ENCODE peak calls at places on chromosomes 12 and 14, in seven cellular contexts. J, M, S, P, W, X and G are unnamed samples.

GRCh38 chr14:61934385-61934784 is 172.2 kb downstream of the SNAPC1 start:
- DNase-seq in J (peak; percentile 95), M (no peak), S (no peak), P (no peak), W (peak; percentile 98), X (no peak), G (peak; percentile 94)

GRCh38 chr14:103803661-103804060 is 43.7 kb downstream of the PPP1R13B start:
- DNase-seq in J (peak; percentile 50), M (no peak), S (no peak), P (no peak), W (peak; percentile 28), X (no peak), G (peak; percentile 22)

GRCh38 chr14:30521899-30522736 is 36.8 kb upstream of the G2E3 start:
- DNase-seq in J (peak; percentile 25), M (peak; percentile 49), S (peak; percentile 88), P (peak; percentile 76), W (peak; percentile 67), X (peak; percentile 54), G (peak; percentile 14)

GRCh38 chr14:101135796-101136742 is 232.5 kb upstream of the RTL1 start:
- DNase-seq in J (no peak), M (no peak), S (no peak), P (no peak), W (no peak), X (no peak), G (no peak)

GRCh38 chr14:62126885-62127478 is 364.8 kb downstream of the SNAPC1 start:
- DNase-seq in J (peak; percentile 41), M (peak; percentile 34), S (peak; percentile 95), P (peak; percentile 80), W (peak; percentile 85), X (peak; percentile 75), G (peak; percentile 23)

GRCh38 chr12:17371491-17372290 is 718.3 kb downstream of the RERGL start:
- DNase-seq in J (no peak), M (no peak), S (no peak), P (no peak), W (no peak), X (no peak), G (no peak)

GRCh38 chr12:132660047-132660446 is 27.1 kb downstream of the POLE start:
- DNase-seq in J (no peak), M (no peak), S (no peak), P (no peak), W (no peak), X (peak; percentile 11), G (no peak)

GRCh38 chr12:12357697-12358476 is 1.0 kb downstream of the BORCS5 start:
- DNase-seq in J (peak; percentile 44), M (peak; percentile 24), S (peak; percentile 87), P (no peak), W (peak; percentile 21), X (peak; percentile 71), G (no peak)

GRCh38 chr12:109822951-109823411 is 10.2 kb downstream of the TRPV4 start:
- DNase-seq in J (peak; percentile 34), M (no peak), S (no peak), P (no peak), W (peak; percentile 44), X (no peak), G (no peak)

GRCh38 chr12:6632026-6632978 is 3.5 kb downstream of the LPAR5 start:
- DNase-seq in J (no peak), M (peak; percentile 44), S (peak; percentile 94), P (no peak), W (no peak), X (no peak), G (no peak)

GRCh38 chr12:77584860-77585259 is 245.8 kb upstream of the NAV3 start:
- DNase-seq in J (no peak), M (no peak), S (no peak), P (no peak), W (no peak), X (no peak), G (no peak)

GRCh38 chr12:116066381-116067230 is 210.9 kb downstream of the MED13L start:
- DNase-seq in J (peak; percentile 37), M (peak; percentile 69), S (peak; percentile 81), P (peak; percentile 64), W (peak; percentile 66), X (peak; percentile 46), G (no peak)

GRCh38 chr12:9810721-9811120 is 16.6 kb upstream of the KLRF1 start:
- DNase-seq in J (no peak), M (no peak), S (no peak), P (no peak), W (no peak), X (no peak), G (no peak)

GRCh38 chr14:74548881-74549280 is 55.3 kb downstream of the ISCA2 start:
- DNase-seq in J (no peak), M (no peak), S (no peak), P (no peak), W (peak; percentile 38), X (no peak), G (no peak)

GRCh38 chr12:109160433-109160832 is 44.0 kb downstream of the ACACB start:
- DNase-seq in J (no peak), M (no peak), S (no peak), P (no peak), W (no peak), X (no peak), G (no peak)

GRCh38 chr12:64083285-64084210 is 138.5 kb downstream of the KICS2 start:
- DNase-seq in J (peak; percentile 93), M (no peak), S (no peak), P (no peak), W (peak; percentile 58), X (peak; percentile 61), G (peak; percentile 90)

GRCh38 chr12:11968516-11968915 is 102.2 kb upstream of the BCL2L14 start:
- DNase-seq in J (no peak), M (no peak), S (no peak), P (no peak), W (no peak), X (no peak), G (no peak)

GRCh38 chr12:80325167-80325959 is 118.7 kb upstream of the PTPRQ start:
- DNase-seq in J (no peak), M (no peak), S (no peak), P (peak; percentile 36), W (no peak), X (peak; percentile 3), G (no peak)

GRCh38 chr12:46459111-46459510 is 86.5 kb upstream of the SLC38A2 start:
- DNase-seq in J (peak; percentile 90), M (no peak), S (no peak), P (peak; percentile 27), W (no peak), X (peak; percentile 74), G (peak; percentile 89)

GRCh38 chr14:74348241-74348734 is at the start of gene VRTN:
- DNase-seq in J (no peak), M (no peak), S (no peak), P (no peak), W (no peak), X (no peak), G (no peak)

DNA sequence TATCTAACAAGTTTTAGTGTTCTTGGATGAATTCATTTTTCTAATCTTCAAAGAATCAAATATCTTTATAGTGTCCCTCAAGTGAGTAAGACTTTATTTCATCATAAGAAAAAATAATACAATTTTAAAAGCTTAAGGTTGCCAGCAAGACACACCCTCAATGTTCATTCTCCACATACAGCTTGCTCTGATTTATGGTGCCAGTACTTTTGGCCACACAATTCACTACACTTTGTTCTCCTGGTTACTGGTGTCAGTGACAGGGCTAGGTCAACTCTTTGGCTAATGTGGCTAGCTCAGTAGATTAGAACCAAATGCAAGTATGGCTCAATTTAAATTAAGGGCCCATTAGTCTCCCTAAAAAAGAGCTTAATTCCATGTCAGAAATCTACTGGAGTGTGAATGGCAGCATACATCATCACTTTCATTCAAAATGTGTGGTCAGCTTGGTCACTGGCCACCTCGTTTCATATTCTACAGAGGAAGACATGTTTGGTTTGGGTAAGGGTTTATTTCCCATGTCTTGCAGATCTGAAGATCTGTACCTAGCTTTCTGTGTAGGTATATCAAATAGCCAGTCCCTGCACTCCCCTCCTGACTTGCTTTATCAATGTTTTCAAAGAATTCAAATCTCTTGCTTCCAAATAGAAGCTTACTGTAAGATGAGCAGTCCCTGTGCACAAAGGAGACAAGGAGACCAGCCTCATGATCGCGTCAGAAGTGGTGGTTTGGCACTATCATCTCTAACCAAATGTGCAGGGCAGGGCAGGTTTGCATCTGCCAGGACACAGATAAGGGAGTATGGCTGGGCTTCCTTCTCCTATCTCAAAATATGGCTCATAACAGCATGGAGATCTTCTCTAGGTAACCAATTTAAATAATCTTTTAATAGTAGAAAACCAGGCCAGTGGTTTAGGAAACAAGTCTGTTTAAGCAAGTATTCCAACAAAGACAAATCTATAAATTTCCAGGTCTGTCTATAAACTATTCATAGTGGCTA is 31.3 kb downstream of the HECTD4 start:
- DNase-seq in J (peak; percentile 37), M (peak; percentile 96), S (no peak), P (no peak), W (no peak), X (no peak), G (peak; percentile 34)
- H3K4me2 ChIP-seq in J (no peak overlapping the region), M (peak overlapping the region; percentile 66), S (no peak overlapping the region), P (no peak overlapping the region), W (no peak overlapping the region), X (no peak overlapping the region), G (no peak overlapping the region)

DNA sequence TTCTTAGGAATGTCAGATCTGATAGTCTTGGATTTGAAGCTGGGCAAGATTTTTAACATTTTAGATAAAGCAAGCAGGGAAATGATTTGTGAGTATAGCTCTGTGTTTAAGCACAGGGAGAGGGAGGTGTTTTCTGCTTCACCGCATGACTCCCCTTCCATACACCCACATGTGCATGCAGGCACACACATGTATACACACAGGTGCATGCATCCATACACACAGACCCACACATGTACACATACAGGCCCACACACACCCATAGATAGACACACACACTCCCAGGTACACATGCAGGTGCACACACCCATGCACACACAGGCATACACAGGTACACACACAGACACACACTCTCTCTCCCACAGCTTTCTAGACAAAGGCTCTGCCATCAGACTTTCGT is 1135.6 kb downstream of the BCL11B start:
- DNase-seq in J (no peak), M (no peak), S (no peak), P (no peak), W (no peak), X (no peak), G (no peak)
- H3K27me3 ChIP-seq in J (no peaks in the 10 kb centered on the region), M (no peaks in the 10 kb centered on the region), S (no peaks in the 10 kb centered on the region), P (no peaks in the 10 kb centered on the region), W (peaks cover 54% of the 10 kb centered on the region), X (no peaks in the 10 kb centered on the region), G (no peaks in the 10 kb centered on the region)

DNA sequence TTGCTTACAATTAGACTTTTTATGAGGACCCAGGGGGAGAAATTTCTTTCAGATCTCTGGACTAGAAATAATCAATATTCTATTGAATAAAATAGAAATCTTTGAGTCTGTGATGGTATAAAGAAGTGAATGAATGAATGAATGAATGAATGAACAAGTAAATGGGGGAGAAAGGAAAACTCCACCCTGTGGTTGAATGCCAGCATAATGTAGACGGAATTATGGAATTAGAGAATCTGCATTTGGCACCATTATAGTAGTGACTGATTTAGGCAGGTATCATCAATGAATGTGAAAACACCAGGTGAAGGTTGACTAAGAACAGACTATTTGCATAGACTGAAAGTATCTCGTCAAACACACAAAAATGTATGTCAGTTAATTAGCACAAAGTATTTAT is 135.0 kb downstream of the FBXL14 start:
- DNase-seq in J (no peak), M (no peak), S (no peak), P (no peak), W (no peak), X (no peak), G (no peak)
- H3K4me3 ChIP-seq in J (no peak overlapping the region), M (no peak overlapping the region), S (no peak overlapping the region), P (no peak overlapping the region), W (no peak overlapping the region), X (no peak overlapping the region), G (no peak overlapping the region)

DNA sequence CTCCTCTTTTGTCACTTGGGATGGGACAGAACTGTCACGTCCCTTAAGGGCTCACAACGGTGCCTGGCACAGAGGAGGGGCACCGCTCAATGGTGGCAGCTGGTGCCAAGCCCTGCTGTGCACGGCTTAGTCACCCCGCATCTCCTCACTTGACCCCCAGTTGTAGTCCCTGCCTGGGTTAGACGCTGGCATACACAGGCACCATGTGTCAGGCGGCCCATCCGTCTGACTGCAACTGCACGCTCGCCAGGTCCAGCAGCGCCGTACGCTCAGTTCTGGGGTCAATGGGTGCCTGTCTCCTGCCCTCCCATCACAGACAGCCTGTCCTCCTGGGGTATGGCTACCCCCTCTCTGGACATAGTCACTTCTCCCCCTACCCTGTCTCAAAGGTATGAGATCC is 1.6 kb upstream of the PACS2 start:
- DNase-seq in J (no peak), M (no peak), S (no peak), P (no peak), W (no peak), X (no peak), G (no peak)
- H3K4me2 ChIP-seq in J (no peak overlapping the region), M (no peak overlapping the region), S (no peak overlapping the region), P (no peak overlapping the region), W (no peak overlapping the region), X (no peak overlapping the region), G (no peak overlapping the region)